ENCODE peak calls at places on chromosomes 3 and 15, in ten cellular contexts. One of them, this sample, is unnamed.

GRCh38 chr15:60551147-60551780 is 72.3 kb upstream of the ICE2 start:
- DNase-seq in GM20000: no peak
- DNase-seq in COLO829: no peak
- DNase-seq in Peyer's patch: no peak
- DNase-seq in HEK293T: no peak
- DNase-seq in NCI-H2029: no peak
- DNase-seq in WERI-Rb-1: no peak
- DNase-seq in anterior cingulate cortex: no peak
- DNase-seq in activated CD8-positive, alpha-beta memory T cell treated with anti-CD3 and anti-CD28 coated beads for 48 hours: no peak
- DNase-seq in T1000: no peak
- DNase-seq in this sample: no peak

GRCh38 chr3:189170559-189170958 is 1.2 kb upstream of the TPRG1 start:
- DNase-seq in GM20000: no peak
- DNase-seq in COLO829: no peak
- DNase-seq in Peyer's patch: no peak
- DNase-seq in HEK293T: no peak
- DNase-seq in NCI-H2029: no peak
- DNase-seq in WERI-Rb-1: no peak
- DNase-seq in anterior cingulate cortex: no peak
- DNase-seq in activated CD8-positive, alpha-beta memory T cell treated with anti-CD3 and anti-CD28 coated beads for 48 hours: no peak
- DNase-seq in T1000: no peak
- DNase-seq in this sample: no peak

GRCh38 chr15:34109775-34110663 is 8.1 kb downstream of the PGBD4 start:
- DNase-seq in GM20000: peak
- DNase-seq in COLO829: peak
- DNase-seq in Peyer's patch: no peak
- DNase-seq in HEK293T: peak
- DNase-seq in NCI-H2029: no peak
- DNase-seq in WERI-Rb-1: peak
- DNase-seq in anterior cingulate cortex: no peak
- DNase-seq in activated CD8-positive, alpha-beta memory T cell treated with anti-CD3 and anti-CD28 coated beads for 48 hours: no peak
- DNase-seq in T1000: no peak
- DNase-seq in this sample: no peak

GRCh38 chr15:42640103-42640502 is 64.7 kb downstream of the STARD9 start:
- DNase-seq in GM20000: no peak
- DNase-seq in COLO829: no peak
- DNase-seq in Peyer's patch: no peak
- DNase-seq in HEK293T: no peak
- DNase-seq in NCI-H2029: no peak
- DNase-seq in WERI-Rb-1: no peak
- DNase-seq in anterior cingulate cortex: no peak
- DNase-seq in activated CD8-positive, alpha-beta memory T cell treated with anti-CD3 and anti-CD28 coated beads for 48 hours: no peak
- DNase-seq in T1000: no peak
- DNase-seq in this sample: no peak

GRCh38 chr3:42032693-42033349 is 58.3 kb upstream of the TRAK1 start:
- DNase-seq in GM20000: no peak
- DNase-seq in COLO829: no peak
- DNase-seq in Peyer's patch: no peak
- DNase-seq in HEK293T: no peak
- DNase-seq in NCI-H2029: peak
- DNase-seq in WERI-Rb-1: peak
- DNase-seq in anterior cingulate cortex: no peak
- DNase-seq in activated CD8-positive, alpha-beta memory T cell treated with anti-CD3 and anti-CD28 coated beads for 48 hours: no peak
- DNase-seq in T1000: peak
- DNase-seq in this sample: peak

GRCh38 chr15:76168237-76168984 is 108.6 kb downstream of the TMEM266 start:
- DNase-seq in GM20000: no peak
- DNase-seq in COLO829: no peak
- DNase-seq in Peyer's patch: no peak
- DNase-seq in HEK293T: no peak
- DNase-seq in NCI-H2029: no peak
- DNase-seq in WERI-Rb-1: peak
- DNase-seq in anterior cingulate cortex: no peak
- DNase-seq in activated CD8-positive, alpha-beta memory T cell treated with anti-CD3 and anti-CD28 coated beads for 48 hours: no peak
- DNase-seq in T1000: no peak
- DNase-seq in this sample: no peak

GRCh38 chr15:75584121-75584520 is 5.0 kb upstream of the PTPN9 start:
- DNase-seq in GM20000: no peak
- DNase-seq in COLO829: no peak
- DNase-seq in Peyer's patch: no peak
- DNase-seq in HEK293T: no peak
- DNase-seq in NCI-H2029: no peak
- DNase-seq in WERI-Rb-1: no peak
- DNase-seq in anterior cingulate cortex: no peak
- DNase-seq in activated CD8-positive, alpha-beta memory T cell treated with anti-CD3 and anti-CD28 coated beads for 48 hours: no peak
- DNase-seq in T1000: no peak
- DNase-seq in this sample: no peak

GRCh38 chr3:133230191-133230590 is 169.7 kb upstream of the BFSP2 start:
- DNase-seq in GM20000: no peak
- DNase-seq in COLO829: no peak
- DNase-seq in Peyer's patch: no peak
- DNase-seq in HEK293T: no peak
- DNase-seq in NCI-H2029: peak
- DNase-seq in WERI-Rb-1: no peak
- DNase-seq in anterior cingulate cortex: no peak
- DNase-seq in activated CD8-positive, alpha-beta memory T cell treated with anti-CD3 and anti-CD28 coated beads for 48 hours: no peak
- DNase-seq in T1000: no peak
- DNase-seq in this sample: no peak

GRCh38 chr3:195059471-195060216 is 211.3 kb downstream of the XXYLT1 start:
- DNase-seq in GM20000: no peak
- DNase-seq in COLO829: no peak
- DNase-seq in Peyer's patch: no peak
- DNase-seq in HEK293T: no peak
- DNase-seq in NCI-H2029: no peak
- DNase-seq in WERI-Rb-1: no peak
- DNase-seq in anterior cingulate cortex: no peak
- DNase-seq in activated CD8-positive, alpha-beta memory T cell treated with anti-CD3 and anti-CD28 coated beads for 48 hours: no peak
- DNase-seq in T1000: no peak
- DNase-seq in this sample: no peak

GRCh38 chr3:114376091-114376490 is 82.3 kb downstream of the TIGIT start:
- DNase-seq in GM20000: no peak
- DNase-seq in COLO829: no peak
- DNase-seq in Peyer's patch: no peak
- DNase-seq in HEK293T: no peak
- DNase-seq in NCI-H2029: no peak
- DNase-seq in WERI-Rb-1: no peak
- DNase-seq in anterior cingulate cortex: no peak
- DNase-seq in activated CD8-positive, alpha-beta memory T cell treated with anti-CD3 and anti-CD28 coated beads for 48 hours: no peak
- DNase-seq in T1000: no peak
- DNase-seq in this sample: no peak

GRCh38 chr15:84598993-84599392 is 1.8 kb upstream of the ZSCAN2 start:
- DNase-seq in GM20000: peak
- DNase-seq in COLO829: peak
- DNase-seq in Peyer's patch: peak
- DNase-seq in HEK293T: peak
- DNase-seq in NCI-H2029: no peak
- DNase-seq in WERI-Rb-1: peak
- DNase-seq in anterior cingulate cortex: no peak
- DNase-seq in activated CD8-positive, alpha-beta memory T cell treated with anti-CD3 and anti-CD28 coated beads for 48 hours: no peak
- DNase-seq in T1000: no peak
- DNase-seq in this sample: no peak

GRCh38 chr3:35659808-35660207 is 20.5 kb downstream of the ARPP21 start:
- DNase-seq in GM20000: no peak
- DNase-seq in COLO829: no peak
- DNase-seq in Peyer's patch: no peak
- DNase-seq in HEK293T: no peak
- DNase-seq in NCI-H2029: peak
- DNase-seq in WERI-Rb-1: peak
- DNase-seq in anterior cingulate cortex: no peak
- DNase-seq in activated CD8-positive, alpha-beta memory T cell treated with anti-CD3 and anti-CD28 coated beads for 48 hours: no peak
- DNase-seq in T1000: no peak
- DNase-seq in this sample: peak

GRCh38 chr3:24393316-24393715 is 101.3 kb downstream of the THRB start:
- DNase-seq in GM20000: no peak
- DNase-seq in COLO829: no peak
- DNase-seq in Peyer's patch: no peak
- DNase-seq in HEK293T: no peak
- DNase-seq in NCI-H2029: no peak
- DNase-seq in WERI-Rb-1: no peak
- DNase-seq in anterior cingulate cortex: no peak
- DNase-seq in activated CD8-positive, alpha-beta memory T cell treated with anti-CD3 and anti-CD28 coated beads for 48 hours: no peak
- DNase-seq in T1000: no peak
- DNase-seq in this sample: no peak

GRCh38 chr15:56442354-56442753 is 22.6 kb downstream of the MNS1 start:
- DNase-seq in GM20000: no peak
- DNase-seq in COLO829: no peak
- DNase-seq in Peyer's patch: no peak
- DNase-seq in HEK293T: no peak
- DNase-seq in NCI-H2029: no peak
- DNase-seq in WERI-Rb-1: no peak
- DNase-seq in anterior cingulate cortex: no peak
- DNase-seq in activated CD8-positive, alpha-beta memory T cell treated with anti-CD3 and anti-CD28 coated beads for 48 hours: no peak
- DNase-seq in T1000: no peak
- DNase-seq in this sample: no peak

GRCh38 chr15:78718842-78719241 is 77.8 kb upstream of the CHRNB4 start:
- DNase-seq in GM20000: no peak
- DNase-seq in COLO829: no peak
- DNase-seq in Peyer's patch: no peak
- DNase-seq in HEK293T: no peak
- DNase-seq in NCI-H2029: no peak
- DNase-seq in WERI-Rb-1: no peak
- DNase-seq in anterior cingulate cortex: no peak
- DNase-seq in activated CD8-positive, alpha-beta memory T cell treated with anti-CD3 and anti-CD28 coated beads for 48 hours: no peak
- DNase-seq in T1000: no peak
- DNase-seq in this sample: no peak

GRCh38 chr15:87080547-87080946 is 1000.9 kb downstream of the AGBL1 start:
- DNase-seq in GM20000: no peak
- DNase-seq in COLO829: no peak
- DNase-seq in Peyer's patch: no peak
- DNase-seq in HEK293T: no peak
- DNase-seq in NCI-H2029: no peak
- DNase-seq in WERI-Rb-1: no peak
- DNase-seq in anterior cingulate cortex: no peak
- DNase-seq in activated CD8-positive, alpha-beta memory T cell treated with anti-CD3 and anti-CD28 coated beads for 48 hours: no peak
- DNase-seq in T1000: no peak
- DNase-seq in this sample: no peak

GRCh38 chr3:12891985-12892839 is 50.8 kb upstream of the RPL32 start:
- DNase-seq in GM20000: peak
- DNase-seq in COLO829: peak
- DNase-seq in Peyer's patch: peak
- DNase-seq in HEK293T: peak
- DNase-seq in NCI-H2029: peak
- DNase-seq in WERI-Rb-1: peak
- DNase-seq in anterior cingulate cortex: no peak
- DNase-seq in activated CD8-positive, alpha-beta memory T cell treated with anti-CD3 and anti-CD28 coated beads for 48 hours: no peak
- DNase-seq in T1000: peak
- DNase-seq in this sample: peak

GRCh38 chr15:74265046-74265639 is 29.0 kb downstream of the CCDC33 start:
- DNase-seq in GM20000: peak
- DNase-seq in COLO829: no peak
- DNase-seq in Peyer's patch: no peak
- DNase-seq in HEK293T: peak
- DNase-seq in NCI-H2029: no peak
- DNase-seq in WERI-Rb-1: no peak
- DNase-seq in anterior cingulate cortex: no peak
- DNase-seq in activated CD8-positive, alpha-beta memory T cell treated with anti-CD3 and anti-CD28 coated beads for 48 hours: no peak
- DNase-seq in T1000: no peak
- DNase-seq in this sample: no peak

GRCh38 chr15:68559342-68560310 is 19.2 kb upstream of the CORO2B start:
- DNase-seq in GM20000: peak
- DNase-seq in COLO829: peak
- DNase-seq in Peyer's patch: peak
- DNase-seq in HEK293T: peak
- DNase-seq in NCI-H2029: peak
- DNase-seq in WERI-Rb-1: peak
- DNase-seq in anterior cingulate cortex: peak
- DNase-seq in activated CD8-positive, alpha-beta memory T cell treated with anti-CD3 and anti-CD28 coated beads for 48 hours: peak
- DNase-seq in T1000: peak
- DNase-seq in this sample: peak

GRCh38 chr3:17039579-17039978 is 154.8 kb downstream of the PLCL2 start:
- DNase-seq in GM20000: no peak
- DNase-seq in COLO829: peak
- DNase-seq in Peyer's patch: no peak
- DNase-seq in HEK293T: no peak
- DNase-seq in NCI-H2029: peak
- DNase-seq in WERI-Rb-1: no peak
- DNase-seq in anterior cingulate cortex: no peak
- DNase-seq in activated CD8-positive, alpha-beta memory T cell treated with anti-CD3 and anti-CD28 coated beads for 48 hours: no peak
- DNase-seq in T1000: peak
- DNase-seq in this sample: no peak

GRCh38 chr15:60389261-60390077 is 8.3 kb downstream of the ANXA2 start:
- DNase-seq in GM20000: peak
- DNase-seq in COLO829: no peak
- DNase-seq in Peyer's patch: no peak
- DNase-seq in HEK293T: no peak
- DNase-seq in NCI-H2029: no peak
- DNase-seq in WERI-Rb-1: no peak
- DNase-seq in anterior cingulate cortex: no peak
- DNase-seq in activated CD8-positive, alpha-beta memory T cell treated with anti-CD3 and anti-CD28 coated beads for 48 hours: no peak
- DNase-seq in T1000: no peak
- DNase-seq in this sample: no peak

GRCh38 chr15:86203462-86203861 is 123.8 kb downstream of the AGBL1 start:
- DNase-seq in GM20000: no peak
- DNase-seq in COLO829: no peak
- DNase-seq in Peyer's patch: no peak
- DNase-seq in HEK293T: no peak
- DNase-seq in NCI-H2029: no peak
- DNase-seq in WERI-Rb-1: no peak
- DNase-seq in anterior cingulate cortex: no peak
- DNase-seq in activated CD8-positive, alpha-beta memory T cell treated with anti-CD3 and anti-CD28 coated beads for 48 hours: no peak
- DNase-seq in T1000: no peak
- DNase-seq in this sample: no peak

GRCh38 chr15:57283774-57284508 is 92.4 kb upstream of the CGNL1 start:
- DNase-seq in GM20000: no peak
- DNase-seq in COLO829: no peak
- DNase-seq in Peyer's patch: peak
- DNase-seq in HEK293T: no peak
- DNase-seq in NCI-H2029: no peak
- DNase-seq in WERI-Rb-1: no peak
- DNase-seq in anterior cingulate cortex: no peak
- DNase-seq in activated CD8-positive, alpha-beta memory T cell treated with anti-CD3 and anti-CD28 coated beads for 48 hours: no peak
- DNase-seq in T1000: no peak
- DNase-seq in this sample: no peak

GRCh38 chr3:29194139-29194538 is 86.7 kb upstream of the RBMS3 start:
- DNase-seq in GM20000: no peak
- DNase-seq in COLO829: no peak
- DNase-seq in Peyer's patch: no peak
- DNase-seq in HEK293T: no peak
- DNase-seq in NCI-H2029: no peak
- DNase-seq in WERI-Rb-1: no peak
- DNase-seq in anterior cingulate cortex: no peak
- DNase-seq in activated CD8-positive, alpha-beta memory T cell treated with anti-CD3 and anti-CD28 coated beads for 48 hours: no peak
- DNase-seq in T1000: no peak
- DNase-seq in this sample: no peak

GRCh38 chr15:98439523-98439942 is 208.8 kb upstream of the IGF1R start:
- DNase-seq in GM20000: no peak
- DNase-seq in COLO829: no peak
- DNase-seq in Peyer's patch: no peak
- DNase-seq in HEK293T: no peak
- DNase-seq in NCI-H2029: no peak
- DNase-seq in WERI-Rb-1: no peak
- DNase-seq in anterior cingulate cortex: no peak
- DNase-seq in activated CD8-positive, alpha-beta memory T cell treated with anti-CD3 and anti-CD28 coated beads for 48 hours: no peak
- DNase-seq in T1000: no peak
- DNase-seq in this sample: no peak

GRCh38 chr15:72306211-72306785 is 13.7 kb downstream of the CELF6 start:
- DNase-seq in GM20000: no peak
- DNase-seq in COLO829: no peak
- DNase-seq in Peyer's patch: no peak
- DNase-seq in HEK293T: no peak
- DNase-seq in NCI-H2029: no peak
- DNase-seq in WERI-Rb-1: peak
- DNase-seq in anterior cingulate cortex: peak
- DNase-seq in activated CD8-positive, alpha-beta memory T cell treated with anti-CD3 and anti-CD28 coated beads for 48 hours: no peak
- DNase-seq in T1000: no peak
- DNase-seq in this sample: no peak

GRCh38 chr15:87954783-87955182 is 301.8 kb downstream of the NTRK3 start:
- DNase-seq in GM20000: no peak
- DNase-seq in COLO829: no peak
- DNase-seq in Peyer's patch: no peak
- DNase-seq in HEK293T: no peak
- DNase-seq in NCI-H2029: no peak
- DNase-seq in WERI-Rb-1: no peak
- DNase-seq in anterior cingulate cortex: no peak
- DNase-seq in activated CD8-positive, alpha-beta memory T cell treated with anti-CD3 and anti-CD28 coated beads for 48 hours: no peak
- DNase-seq in T1000: no peak
- DNase-seq in this sample: no peak

GRCh38 chr3:144549161-144549560 is 577.5 kb downstream of the DIPK2A start:
- DNase-seq in GM20000: no peak
- DNase-seq in COLO829: no peak
- DNase-seq in Peyer's patch: no peak
- DNase-seq in HEK293T: peak
- DNase-seq in NCI-H2029: no peak
- DNase-seq in WERI-Rb-1: no peak
- DNase-seq in anterior cingulate cortex: no peak
- DNase-seq in activated CD8-positive, alpha-beta memory T cell treated with anti-CD3 and anti-CD28 coated beads for 48 hours: no peak
- DNase-seq in T1000: no peak
- DNase-seq in this sample: no peak

This sample was measured in colonic mucosa.